ENCODE peak calls at places on chromosomes 13 and 19, in five cellular contexts. P is GM23248, L is brain microvascular endothelial cell, T is SK-N-SH, N is left ventricle myocardium inferior. I is an unnamed sample.
A peak's percentile ranks its signal among the peaks of the same experiment; 100 is the strongest.

GRCh38 chr19:3867971-3868769 is 668 bp downstream of the ZFR2 start:
- DNase-seq in T (peak; percentile 71), P (no peak), N (no peak), L (no peak), I (no peak)

GRCh38 chr13:106369858-106370257 is 165.6 kb downstream of the EFNB2 start:
- DNase-seq in N (no peak), P (no peak), T (no peak), L (no peak), I (no peak)

GRCh38 chr19:19626516-19627441 is 1.2 kb downstream of the LPAR2 start:
- DNase-seq in L (no peak), P (no peak), N (no peak), T (no peak), I (no peak)

GRCh38 chr19:4232614-4233281 is 3.4 kb downstream of the EBI3 start:
- DNase-seq in T (peak; percentile 67), L (no peak), N (no peak), P (no peak), I (no peak)

GRCh38 chr19:6963259-6963852 is 57.9 kb downstream of the MBD3L2B start:
- DNase-seq in T (no peak), N (no peak), L (no peak), P (no peak), I (no peak)

GRCh38 chr13:57314897-57315520 is 148.0 kb downstream of the PRR20E start:
- DNase-seq in P (no peak), L (no peak), T (no peak), N (no peak), I (no peak)

GRCh38 chr19:49556412-49557398 is 23.7 kb downstream of the NOSIP start:
- DNase-seq in T (no peak), L (no peak), P (no peak), N (no peak), I (no peak)

GRCh38 chr19:41870401-41870873 is 6.6 kb upstream of the CD79A start:
- DNase-seq in L (peak; percentile 38), P (peak; percentile 79), T (peak; percentile 22), N (no peak), I (peak; percentile 70)

GRCh38 chr19:5907216-5907615 is 2.5 kb downstream of the VMAC start:
- DNase-seq in P (no peak), T (no peak), N (no peak), L (no peak), I (no peak)

GRCh38 chr13:99436686-99437416 is 64.4 kb upstream of the TM9SF2 start:
- DNase-seq in T (peak; percentile 86), L (peak; percentile 88), N (peak; percentile 85), P (peak; percentile 93), I (peak; percentile 59)

GRCh38 chr13:38348890-38349289 is 761 bp upstream of the UFM1 start:
- DNase-seq in N (no peak), P (peak; percentile 88), T (no peak), L (peak; percentile 16), I (peak; percentile 39)

GRCh38 chr19:5110546-5110945 is 141.6 kb downstream of the KDM4B start:
- DNase-seq in P (no peak), T (no peak), N (no peak), L (no peak), I (no peak)

GRCh38 chr19:2969104-2969504 is 8.3 kb upstream of the TLE6 start:
- DNase-seq in T (peak; percentile 59), P (peak; percentile 44), N (peak; percentile 68), L (no peak), I (no peak)

GRCh38 chr13:92806215-92806614 is 420.4 kb upstream of the GPC6 start:
- DNase-seq in L (no peak), N (no peak), T (no peak), P (peak; percentile 28), I (peak; percentile 14)

GRCh38 chr13:98222081-98222554 is 45.0 kb upstream of the RNF113B start:
- DNase-seq in P (peak; percentile 24), N (no peak), L (no peak), T (no peak), I (peak; percentile 77)

GRCh38 chr19:33406521-33407139 is 33.1 kb downstream of the CEBPG start:
- DNase-seq in P (peak; percentile 55), T (peak; percentile 94), N (peak; percentile 69), L (peak; percentile 57), I (no peak)

GRCh38 chr19:8334458-8335342 is 8.4 kb downstream of the KANK3 start:
- DNase-seq in T (peak; percentile 86), P (peak; percentile 83), N (peak; percentile 41), L (no peak), I (peak; percentile 58)

GRCh38 chr13:40120781-40121180 is 465.3 kb downstream of the COG6 start:
- DNase-seq in P (peak; percentile 84), N (no peak), L (no peak), T (no peak), I (peak; percentile 76)

GRCh38 chr13:91399189-91400093 is 1.0 kb downstream of the GPC5 start:
- DNase-seq in P (no peak), N (no peak), L (no peak), T (peak; percentile 10), I (no peak)

GRCh38 chr13:24195626-24196025 is 35.1 kb downstream of the SPATA13 start:
- DNase-seq in T (no peak), N (no peak), P (no peak), L (no peak), I (no peak)

GRCh38 chr13:31835932-31836331 is 96.6 kb downstream of the RXFP2 start:
- DNase-seq in L (peak; percentile 65), T (no peak), P (peak; percentile 77), N (no peak), I (peak; percentile 26)

DNA sequence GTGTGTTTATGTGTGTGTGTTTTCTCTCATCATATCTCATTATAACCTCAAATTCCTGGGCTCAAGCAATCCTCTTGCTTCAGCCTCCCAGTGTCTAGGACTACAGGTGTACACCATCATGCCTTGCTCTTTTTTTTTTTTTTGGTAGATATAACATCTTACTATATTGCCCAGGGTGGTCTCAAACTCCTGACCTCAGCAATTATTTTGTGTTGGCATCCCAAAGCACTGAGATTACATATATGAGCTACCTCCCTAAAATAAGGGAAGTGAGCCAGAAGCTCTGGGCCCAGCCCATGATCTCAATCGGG is 448 bp upstream of the ZNF543 start:
- DNase-seq in L (no peak), T (no peak), N (no peak), P (no peak), I (no peak)
- H3K27ac ChIP-seq in L (peak overlapping the region; percentile 74), T (peak overlapping the region; percentile 84), N (peak overlapping the region; percentile 93), P (peak overlapping the region; percentile 67), I (peak overlapping the region; percentile 66)

DNA sequence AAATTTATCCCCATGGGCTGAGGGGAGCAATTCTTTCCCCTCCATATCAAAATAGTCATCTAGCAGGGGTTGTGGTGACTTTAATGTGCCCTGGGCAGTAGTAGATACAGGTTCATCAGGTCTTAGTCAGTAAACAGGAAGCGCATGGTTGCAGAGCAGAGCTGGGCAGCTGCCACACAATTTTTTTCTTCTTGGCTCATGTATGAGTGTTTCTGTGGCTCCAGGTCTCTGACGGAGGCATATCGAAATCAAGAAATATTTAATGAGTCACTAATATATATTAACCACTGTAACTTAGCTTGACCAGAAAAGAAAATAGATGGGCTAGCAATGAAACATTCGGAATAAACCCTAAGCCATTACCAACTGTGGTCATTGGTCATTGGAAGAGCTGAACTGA is 68.4 kb upstream of the UBL3 start:
- DNase-seq in T (no peak), P (peak; percentile 94), L (peak; percentile 83), N (no peak), I (peak; percentile 92)
- H3K27ac ChIP-seq in T (no peak overlapping the region), P (peak overlapping the region; percentile 71), L (no peak overlapping the region), N (no peak overlapping the region), I (no peak overlapping the region)

DNA sequence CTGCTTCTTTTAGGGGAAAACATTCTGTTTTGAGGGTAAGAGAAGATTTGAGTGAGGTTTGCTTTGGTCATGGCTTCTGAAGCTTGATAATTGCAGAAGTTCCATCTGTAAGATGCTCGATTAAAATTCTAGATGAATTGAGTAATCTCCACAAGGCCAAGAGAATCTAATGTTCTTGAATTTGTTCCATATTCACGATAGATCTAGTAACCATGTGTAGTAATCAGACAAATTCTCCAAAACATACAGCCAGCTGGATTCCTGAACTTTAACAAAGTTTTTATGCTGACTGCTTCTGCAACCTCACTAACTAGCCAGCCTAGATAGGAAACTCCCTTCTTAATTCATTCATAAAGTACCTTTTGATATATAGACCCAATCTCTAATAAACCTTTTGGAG is 92.7 kb downstream of the COL4A2 start:
- DNase-seq in L (no peak), T (no peak), P (peak; percentile 60), N (no peak), I (peak; percentile 46)
- H3K27ac ChIP-seq in L (peak overlapping the region; percentile 100), T (peak overlapping the region; percentile 12), P (peak overlapping the region; percentile 98), N (peak overlapping the region; percentile 86), I (peak overlapping the region; percentile 98)

DNA sequence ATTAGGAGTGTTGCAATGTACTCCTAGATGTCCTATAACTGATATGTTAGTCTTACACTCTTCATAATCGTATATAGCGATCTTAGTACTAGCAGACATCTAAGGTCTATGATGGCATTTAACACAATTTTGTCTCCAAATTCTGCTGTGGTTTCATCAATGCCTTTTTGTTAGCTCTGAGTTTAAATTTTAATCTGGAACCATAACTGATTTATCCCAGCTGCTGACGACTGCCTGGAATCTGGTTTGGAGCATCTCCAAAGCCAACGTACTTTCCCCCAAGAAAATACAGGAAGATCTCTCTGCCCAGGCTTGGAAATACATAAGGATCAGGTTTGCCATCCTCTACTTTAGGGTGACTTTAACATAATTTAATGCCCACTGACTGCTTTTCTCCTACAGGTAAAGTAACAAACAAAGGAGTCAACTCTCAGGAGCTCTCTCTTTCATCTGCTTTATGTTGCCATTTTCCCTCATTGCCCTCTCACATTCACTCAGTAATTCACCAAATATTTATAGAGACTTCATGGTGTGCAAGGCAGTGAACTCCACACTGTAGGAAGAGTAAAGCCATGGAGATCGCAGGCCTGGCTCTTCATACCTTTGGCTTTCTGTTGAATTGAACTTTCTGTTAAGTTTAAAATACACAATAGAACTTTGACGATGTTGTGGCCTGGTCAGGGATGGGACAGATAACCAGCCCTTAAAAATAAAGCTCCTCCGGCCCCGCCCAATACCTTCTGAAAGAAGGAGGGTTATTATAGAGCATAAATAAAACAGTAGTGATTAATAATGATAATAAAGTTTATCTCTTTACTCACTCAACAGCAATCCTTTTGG is 23.3 kb upstream of the SPART start:
- DNase-seq in T (no peak), N (no peak), P (no peak), L (no peak), I (peak; percentile 78)
- H3K27ac ChIP-seq in T (no peak overlapping the region), N (peak overlapping the region; percentile 52), P (no peak overlapping the region), L (no peak overlapping the region), I (peak overlapping the region; percentile 9)

GRCh38 chr19:15115762-15116615 is 8.8 kb downstream of the SYDE1 start:
- DNase-seq in L (no peak), P (no peak), N (no peak), T (peak; percentile 20), I (no peak)
- H3K27ac ChIP-seq in L (no peak overlapping the region), P (no peak overlapping the region), N (peak overlapping the region; percentile 78), T (no peak overlapping the region), I (no peak overlapping the region)

GRCh38 chr19:46383846-46384245 is 29.5 kb downstream of the CCDC8 start:
- DNase-seq in T (no peak), P (no peak), N (no peak), L (no peak), I (no peak)
- H3K27ac ChIP-seq in T (no peak overlapping the region), P (no peak overlapping the region), N (peak overlapping the region; percentile 51), L (no peak overlapping the region), I (no peak overlapping the region)

GRCh38 chr13:90272356-90272755 is 1075.1 kb upstream of the MIR17HG start:
- DNase-seq in L (no peak), P (peak; percentile 46), N (no peak), T (no peak), I (peak; percentile 87)
- H3K27ac ChIP-seq in L (no peak overlapping the region), P (no peak overlapping the region), N (no peak overlapping the region), T (no peak overlapping the region), I (no peak overlapping the region)

I was measured in astrocyte.